ENCODE peak calls at places on chromosomes 13 and 19, in six cellular contexts. I, Y, G, C, V and P are unnamed samples.

GRCh38 chr19:54062643-54063042 is 1.1 kb downstream of the VSTM1 start:
- DNase-seq in C (no peak), Y (no peak), G (no peak), V (no peak), I (no peak), P (no peak)

GRCh38 chr19:19434483-19435045 is 29.1 kb downstream of the GATAD2A start:
- DNase-seq in I (no peak), Y (peak; percentile 66), G (no peak), C (no peak), V (no peak), P (no peak)

GRCh38 chr13:72104656-72105180 is 237.7 kb upstream of the DACH1 start:
- DNase-seq in C (no peak), G (no peak), Y (no peak), V (no peak), I (no peak), P (no peak)

GRCh38 chr19:45059258-45059965 is 16.9 kb downstream of the ZNF296 start:
- DNase-seq in Y (peak; percentile 71), V (peak; percentile 89), C (peak; percentile 80), G (peak; percentile 81), I (peak; percentile 15), P (peak; percentile 73)

GRCh38 chr19:12769689-12770088 is 5.7 kb downstream of the HOOK2 start:
- DNase-seq in C (peak; percentile 93), Y (no peak), G (no peak), V (peak; percentile 50), I (no peak), P (no peak)

GRCh38 chr19:16259385-16260159 is 61.9 kb downstream of the AP1M1 start:
- DNase-seq in C (no peak), V (no peak), G (no peak), Y (no peak), I (no peak), P (no peak)

GRCh38 chr13:42959615-42960014 is 32.4 kb downstream of the EPSTI1 start:
- DNase-seq in Y (no peak), V (no peak), C (no peak), G (no peak), I (no peak), P (no peak)

GRCh38 chr19:27796540-27796939 is 1416.4 kb downstream of the UQCRFS1 start:
- DNase-seq in V (no peak), I (no peak), C (no peak), G (no peak), Y (no peak), P (no peak)

GRCh38 chr19:53881482-53882390 is at the start of gene PRKCG:
- DNase-seq in I (no peak), Y (no peak), C (peak; percentile 83), V (peak; percentile 82), G (no peak), P (peak; percentile 72)

GRCh38 chr13:107275945-107276614 is 708.1 kb upstream of the ARGLU1 start:
- DNase-seq in C (no peak), I (no peak), G (no peak), Y (no peak), V (no peak), P (no peak)

GRCh38 chr13:93505104-93505952 is 278.7 kb downstream of the GPC6 start:
- DNase-seq in C (no peak), G (no peak), Y (no peak), I (no peak), V (peak; percentile 13), P (no peak)

GRCh38 chr19:40502647-40503046 is 35.8 kb downstream of the SPTBN4 start:
- DNase-seq in I (no peak), V (peak; percentile 44), G (no peak), Y (no peak), C (no peak), P (no peak)

GRCh38 chr19:43519436-43520088 is 7.4 kb downstream of the ETHE1 start:
- DNase-seq in G (no peak), C (peak; percentile 79), Y (peak; percentile 69), V (peak; percentile 92), I (peak; percentile 94), P (peak; percentile 78)

GRCh38 chr13:74869846-74870245 is 612.1 kb downstream of the TBC1D4 start:
- DNase-seq in Y (no peak), V (no peak), G (no peak), C (no peak), I (no peak), P (no peak)

GRCh38 chr19:43667524-43668405 is 2.2 kb downstream of the PLAUR start:
- DNase-seq in Y (no peak), C (no peak), G (no peak), I (no peak), V (no peak), P (no peak)

GRCh38 chr19:13689050-13689449 is 75.3 kb upstream of the MRI1 start:
- DNase-seq in G (no peak), I (no peak), C (no peak), Y (no peak), V (no peak), P (no peak)

GRCh38 chr19:32098953-32099352 is 246.5 kb upstream of the ZNF507 start:
- DNase-seq in C (no peak), Y (no peak), I (no peak), V (no peak), G (no peak), P (no peak)

GRCh38 chr19:32101206-32101605 is 244.2 kb upstream of the ZNF507 start:
- DNase-seq in C (no peak), I (no peak), Y (no peak), G (no peak), V (no peak), P (no peak)

DNA sequence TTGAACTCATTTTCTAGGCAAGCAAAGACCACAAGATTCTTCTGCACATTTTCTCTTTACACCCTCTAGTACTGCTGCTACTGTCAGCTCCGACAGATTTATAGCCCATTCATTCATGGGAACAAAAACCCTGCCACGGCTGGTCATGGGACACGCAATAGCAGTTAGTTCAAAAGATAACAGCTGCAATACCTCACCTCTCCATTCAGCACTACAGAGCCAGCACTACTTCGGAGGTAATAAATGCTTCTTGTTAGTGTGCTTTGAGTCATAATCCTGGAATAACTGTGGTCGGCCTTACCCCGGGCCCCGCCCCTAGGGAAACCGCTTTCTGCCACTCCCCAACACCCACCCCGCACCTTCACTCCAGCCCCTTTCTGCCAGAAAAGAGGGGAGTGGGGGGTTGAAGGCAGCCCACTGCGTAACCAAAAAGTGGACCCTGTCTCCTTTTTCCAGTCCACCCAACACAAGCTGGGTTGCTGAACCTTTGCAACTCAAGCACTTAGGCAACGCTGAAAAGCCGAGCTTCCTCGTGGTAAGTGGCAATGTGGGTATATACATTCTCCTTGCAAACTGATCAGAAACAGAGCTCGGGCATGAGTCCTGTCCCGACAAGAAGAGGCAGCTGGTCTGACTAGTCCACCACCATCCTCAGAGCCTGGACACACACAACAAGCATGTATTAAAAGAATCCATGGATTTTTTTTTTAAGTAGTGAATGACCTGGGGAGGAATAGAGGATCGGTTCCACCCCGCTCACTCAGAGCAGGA is 240.8 kb upstream of the ZNF507 start:
- DNase-seq in Y (no peak), I (no peak), G (no peak), V (peak; percentile 83), C (peak; percentile 23), P (no peak)
- H3K27ac ChIP-seq in Y (no peak overlapping the region), I (no peak overlapping the region), G (no peak overlapping the region), V (no peak overlapping the region), C (no peak overlapping the region), P (no peak overlapping the region)

GRCh38 chr13:113400621-113401451 is 36.9 kb upstream of the GRTP1 start:
- DNase-seq in Y (peak; percentile 70), G (no peak), I (no peak), C (peak; percentile 83), V (no peak), P (peak; percentile 47)

GRCh38 chr13:113399755-113400149 is 35.8 kb upstream of the GRTP1 start:
- DNase-seq in C (no peak), Y (no peak), V (no peak), G (no peak), I (no peak), P (peak; percentile 36)

GRCh38 chr13:113397606-113398425 is 33.9 kb upstream of the GRTP1 start:
- DNase-seq in C (no peak), I (no peak), V (no peak), G (no peak), Y (no peak), P (peak; percentile 9)

GRCh38 chr13:113401452-113402415 is 37.8 kb upstream of the GRTP1 start:
- DNase-seq in V (no peak), I (no peak), C (no peak), Y (no peak), G (no peak), P (peak; percentile 42)

DNA sequence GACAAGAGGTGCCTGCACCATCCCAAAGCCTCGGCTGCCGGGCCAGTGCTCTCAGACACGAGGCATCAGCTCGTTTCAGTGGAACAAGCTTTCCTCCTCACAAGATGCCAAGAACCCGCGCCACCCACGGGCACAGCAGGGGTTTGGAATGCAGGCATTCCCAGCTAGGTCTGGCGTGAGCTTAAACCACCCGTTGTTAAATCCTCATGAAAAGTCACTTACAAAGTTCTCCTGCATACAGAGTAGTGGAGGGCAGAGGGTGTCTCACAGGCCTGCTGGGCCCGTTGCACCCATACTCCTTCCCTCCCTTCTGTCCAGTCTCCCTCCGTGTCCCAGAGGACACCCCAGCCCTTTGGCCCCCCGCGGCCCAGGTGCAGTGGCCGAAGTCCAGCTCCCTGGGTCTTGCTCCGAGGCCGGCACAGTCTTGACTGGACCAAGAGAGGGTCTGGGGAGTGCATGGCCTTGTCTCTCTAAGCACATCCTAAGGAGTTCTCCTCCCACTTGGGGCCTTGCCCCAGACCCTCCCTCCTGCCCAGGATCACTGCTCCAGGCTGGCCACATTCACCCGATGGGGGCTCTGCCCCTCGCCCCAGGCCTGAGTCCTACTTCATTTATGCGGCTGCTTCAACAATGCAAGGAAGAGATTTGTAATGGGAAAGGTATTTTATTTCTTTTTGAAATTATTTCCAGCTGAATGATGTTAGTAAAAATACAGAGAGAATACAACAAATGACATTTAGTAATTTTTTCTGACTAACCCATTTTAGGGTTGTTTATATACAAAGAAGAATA is 35.2 kb upstream of the GRTP1 start:
- DNase-seq in Y (no peak), I (no peak), C (no peak), G (no peak), V (no peak), P (no peak)
- H3K27ac ChIP-seq in Y (no peak overlapping the region), I (no peak overlapping the region), C (no peak overlapping the region), G (no peak overlapping the region), V (no peak overlapping the region), P (no peak overlapping the region)

DNA sequence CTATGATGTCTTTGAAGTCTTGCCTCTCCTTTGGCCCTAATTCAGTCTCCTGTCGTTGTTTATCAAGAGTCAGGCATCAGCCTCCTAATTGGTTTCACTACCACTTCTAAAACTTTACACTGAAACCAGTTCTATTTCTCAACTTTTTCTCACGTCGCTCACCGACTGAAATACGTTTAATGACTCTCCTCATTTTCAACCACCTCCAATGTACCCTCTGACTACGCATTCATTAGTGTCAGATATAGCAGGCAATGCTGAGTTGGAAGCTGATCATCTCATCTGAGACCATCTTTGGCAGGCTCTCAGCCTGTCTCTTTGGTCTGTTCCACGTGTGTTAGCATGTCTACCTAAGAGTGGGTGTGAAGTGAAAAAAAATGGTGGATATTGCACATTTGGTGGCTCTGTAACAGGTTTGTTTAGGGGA is 128.1 kb downstream of the KL start:
- DNase-seq in G (no peak), C (no peak), V (no peak), I (no peak), Y (no peak), P (no peak)
- H3K27ac ChIP-seq in G (no peak overlapping the region), C (no peak overlapping the region), V (no peak overlapping the region), I (no peak overlapping the region), Y (no peak overlapping the region), P (no peak overlapping the region)

DNA sequence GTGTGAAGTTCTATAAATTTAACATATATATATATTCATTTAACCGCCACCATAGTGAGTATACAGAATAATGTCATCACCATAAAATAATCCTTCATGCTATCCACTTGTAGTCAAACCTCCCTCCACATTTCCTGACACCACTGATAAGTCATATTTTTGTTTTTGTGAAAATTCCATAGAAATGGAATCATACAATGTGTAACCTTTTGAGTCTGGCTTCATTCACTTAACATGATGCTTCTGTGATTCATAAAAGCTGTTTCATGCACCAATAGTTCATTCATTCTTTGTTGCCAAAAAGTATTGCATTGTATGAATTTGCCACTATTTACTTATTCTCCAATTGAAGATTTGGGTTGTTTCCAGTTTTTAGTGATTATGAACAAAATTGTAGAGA is 497.5 kb upstream of the PCDH20 start:
- DNase-seq in V (no peak), I (no peak), C (no peak), Y (no peak), G (no peak), P (no peak)
- H3K27ac ChIP-seq in V (no peak overlapping the region), I (no peak overlapping the region), C (no peak overlapping the region), Y (no peak overlapping the region), G (no peak overlapping the region), P (no peak overlapping the region)